ENCODE peak calls at places on chromosomes 13 and 19, in seven cellular contexts. O is fibroblast of pulmonary artery; A is SW 1271; P is T-helper 17 cell; G is right atrium auricular region; L is activated CD8-positive, alpha-beta memory T cell treated with anti-CD3 and anti-CD28 coated beads, Interleukin-2, amount 50 U/mL, for 48 hours; Y is H9. H is an unnamed sample.

GRCh38 chr13:23608704-23609413 is 38.6 kb downstream of the TNFRSF19 start:
- DNase-seq in P (no peak), L (no peak), G (no peak), Y (no peak), A (no peak), O (no peak), H (no peak)

GRCh38 chr13:37049810-37050209 is 9.7 kb downstream of the SUPT20H start:
- DNase-seq in Y (no peak), A (no peak), P (no peak), G (no peak), L (no peak), O (no peak), H (no peak)

GRCh38 chr13:44416297-44416696 is 42.7 kb downstream of the SERP2 start:
- DNase-seq in O (no peak), L (no peak), G (no peak), A (no peak), P (no peak), Y (no peak), H (no peak)

GRCh38 chr19:43784981-43785808 is 4.4 kb upstream of the KCNN4 start:
- DNase-seq in P (peak), Y (peak), O (peak), A (peak), G (peak), L (peak), H (no peak)

GRCh38 chr13:41054212-41054877 is 7.0 kb upstream of the WBP4 start:
- DNase-seq in L (no peak), O (peak), A (peak), G (no peak), Y (no peak), P (no peak), H (no peak)

GRCh38 chr19:55690109-55690768 is 15.2 kb downstream of the EPN1 start:
- DNase-seq in G (no peak), Y (no peak), L (no peak), O (no peak), P (no peak), A (no peak), H (no peak)

GRCh38 chr19:48726573-48726972 is 7.0 kb upstream of the MAMSTR start:
- DNase-seq in G (no peak), Y (no peak), O (peak), P (no peak), L (no peak), A (no peak), H (no peak)

GRCh38 chr19:49555600-49556411 is 24.6 kb downstream of the NOSIP start:
- DNase-seq in P (peak), A (no peak), O (peak), L (peak), Y (peak), G (no peak), H (no peak)

GRCh38 chr19:3656073-3656746 is 29.6 kb upstream of the CACTIN start:
- DNase-seq in O (no peak), G (no peak), A (no peak), L (no peak), P (no peak), Y (no peak), H (no peak)

GRCh38 chr19:17950310-17951150 is 16.4 kb upstream of the KCNN1 start:
- DNase-seq in G (no peak), L (no peak), Y (peak), O (no peak), P (peak), A (no peak), H (no peak)

GRCh38 chr13:85666356-85666755 is 132.9 kb downstream of the SLITRK6 start:
- DNase-seq in L (no peak), Y (peak), P (no peak), O (no peak), G (no peak), A (no peak), H (no peak)

GRCh38 chr13:19586904-19587634 is 25.7 kb upstream of the TPTE2 start:
- DNase-seq in Y (no peak), P (peak), A (no peak), L (peak), G (no peak), O (no peak), H (no peak)

GRCh38 chr13:26482451-26483197 is 74.9 kb upstream of the WASF3 start:
- DNase-seq in Y (peak), P (no peak), G (peak), O (peak), L (peak), A (peak), H (no peak)

GRCh38 chr13:73704587-73704986 is 429.6 kb downstream of the KLF12 start:
- DNase-seq in G (no peak), A (no peak), L (no peak), P (no peak), O (no peak), Y (no peak), H (no peak)

GRCh38 chr19:3163230-3163886 is 15.2 kb upstream of the S1PR4 start:
- DNase-seq in G (no peak), Y (peak), A (no peak), O (peak), L (peak), P (peak), H (peak)

GRCh38 chr13:74067818-74068217 is 66.4 kb downstream of the KLF12 start:
- DNase-seq in G (no peak), P (no peak), L (no peak), O (no peak), Y (no peak), A (no peak), H (no peak)

H was measured in osteocyte.